ENCODE peak calls at places on chromosomes 6 and 20, in ten cellular contexts. O is stimulated activated CD4-positive, alpha-beta T cell treated with anti-CD3 and anti-CD28 coated beads, Interleukin-15, amount 100 ng/mL, for 1 hour; P is gastrocnemius medialis; W is GM04504; M is hepatocyte; E is effector memory CD8-positive, alpha-beta T cell; Q is MCF 10A; S is NCI-H1092; G is Jurkat, Clone E6-1; V is NCI-H2029 treated with DMSO at 0.1 percent for 48 hours. Z is an unnamed sample.

GRCh38 chr6:52116605-52116948 is 29.2 kb upstream of the PKHD1 start:
- DNase-seq in O (no peak), P (no peak), W (no peak), M (no peak), E (no peak), Q (no peak), S (no peak), G (no peak), V (no peak), Z (no peak)

GRCh38 chr20:905999-906520 is 10.1 kb downstream of the ANGPT4 start:
- DNase-seq in O (no peak), P (no peak), W (no peak), M (no peak), E (no peak), Q (no peak), S (no peak), G (no peak), V (no peak), Z (no peak)

GRCh38 chr20:2006452-2007381 is 12.9 kb upstream of the PDYN start:
- DNase-seq in O (no peak), P (no peak), W (no peak), M (peak), E (peak), Q (peak), S (peak), G (peak), V (peak), Z (no peak)

GRCh38 chr6:137552146-137552545 is 58.0 kb upstream of the OLIG3 start:
- DNase-seq in O (no peak), P (no peak), W (no peak), M (no peak), E (no peak), Q (no peak), S (no peak), G (no peak), V (no peak), Z (no peak)

GRCh38 chr6:157143171-157143884 is 180.0 kb downstream of the TMEM242 start:
- DNase-seq in O (no peak), P (no peak), W (peak), M (no peak), E (peak), Q (no peak), S (peak), G (no peak), V (no peak), Z (no peak)

GRCh38 chr6:4004249-4004648 is 74.7 kb downstream of the FAM217A start:
- DNase-seq in O (no peak), P (no peak), W (no peak), M (no peak), E (no peak), Q (no peak), S (no peak), G (no peak), V (no peak), Z (no peak)

GRCh38 chr6:32081168-32081624 is 27.9 kb downstream of the TNXB start:
- DNase-seq in O (no peak), P (peak), W (peak), M (no peak), E (no peak), Q (peak), S (no peak), G (no peak), V (no peak), Z (peak)

GRCh38 chr6:10146723-10147451 is 268.0 kb downstream of the TFAP2A start:
- DNase-seq in O (no peak), P (no peak), W (no peak), M (peak), E (no peak), Q (peak), S (no peak), G (peak), V (peak), Z (no peak)

GRCh38 chr6:165117121-165117520 is 192.3 kb downstream of the C6orf118 start:
- DNase-seq in O (no peak), P (no peak), W (peak), M (no peak), E (no peak), Q (no peak), S (no peak), G (no peak), V (no peak), Z (no peak)

GRCh38 chr6:111105578-111105977 is 18.3 kb downstream of the SLC16A10 start:
- DNase-seq in O (no peak), P (peak), W (peak), M (peak), E (no peak), Q (peak), S (no peak), G (no peak), V (peak), Z (peak)

GRCh38 chr20:53706511-53707031 is 112.9 kb upstream of the ZNF217 start:
- DNase-seq in O (no peak), P (no peak), W (no peak), M (peak), E (peak), Q (no peak), S (no peak), G (peak), V (no peak), Z (no peak)

GRCh38 chr6:14612016-14612415 is 494.4 kb downstream of the CD83 start:
- DNase-seq in O (no peak), P (no peak), W (peak), M (no peak), E (no peak), Q (no peak), S (no peak), G (peak), V (no peak), Z (no peak)

GRCh38 chr6:120965814-120966213 is 368.5 kb downstream of the TBC1D32 start:
- DNase-seq in O (no peak), P (no peak), W (no peak), M (no peak), E (no peak), Q (peak), S (no peak), G (no peak), V (no peak), Z (no peak)

GRCh38 chr6:170137911-170138910 is 152.7 kb downstream of the DLL1 start:
- DNase-seq in O (no peak), P (no peak), W (no peak), M (no peak), E (no peak), Q (no peak), S (no peak), G (no peak), V (no peak), Z (peak)

GRCh38 chr20:52899221-52899620 is 72.9 kb upstream of the TSHZ2 start:
- DNase-seq in O (no peak), P (no peak), W (no peak), M (no peak), E (no peak), Q (no peak), S (no peak), G (no peak), V (no peak), Z (no peak)

GRCh38 chr6:51339108-51339507 is 520.4 kb downstream of the TFAP2B start:
- DNase-seq in O (no peak), P (no peak), W (no peak), M (no peak), E (no peak), Q (no peak), S (no peak), G (no peak), V (no peak), Z (no peak)

GRCh38 chr6:15677822-15678221 is 15.0 kb upstream of the DTNBP1 start:
- DNase-seq in O (no peak), P (no peak), W (no peak), M (no peak), E (no peak), Q (no peak), S (no peak), G (peak), V (no peak), Z (no peak)

GRCh38 chr6:13725570-13725969 is 13.9 kb upstream of the RANBP9 start:
- DNase-seq in O (no peak), P (no peak), W (no peak), M (no peak), E (no peak), Q (peak), S (no peak), G (peak), V (no peak), Z (no peak)

GRCh38 chr6:134123666-134124208 is 71.3 kb upstream of the SLC2A12 start:
- DNase-seq in O (no peak), P (no peak), W (no peak), M (peak), E (peak), Q (peak), S (no peak), G (peak), V (no peak), Z (no peak)

GRCh38 chr6:169289671-169290408 is 36.2 kb upstream of the THBS2 start:
- DNase-seq in O (no peak), P (peak), W (no peak), M (no peak), E (no peak), Q (peak), S (no peak), G (no peak), V (no peak), Z (peak)